ENCODE peak calls at places on chromosomes 16 and 17, in eight cellular contexts. D, Y, S, W, X, I, H and J are unnamed samples.

GRCh38 chr17:4082136-4082924 is 60.5 kb downstream of the ZZEF1 start:
- DNase-seq in S (no peak), D (no peak), X (no peak), Y (no peak), W (no peak), H (no peak), I (no peak), J (no peak)

GRCh38 chr16:1707193-1707790 is 1.3 kb downstream of the MAPK8IP3 start:
- DNase-seq in X (peak), H (no peak), S (no peak), I (no peak), Y (no peak), D (no peak), W (peak), J (no peak)

GRCh38 chr17:77045441-77046041 is 95.2 kb upstream of the SEC14L1 start:
- DNase-seq in I (no peak), X (no peak), H (no peak), W (no peak), Y (no peak), S (no peak), D (no peak), J (no peak)

GRCh38 chr17:56785997-56786680 is 47.6 kb downstream of the C17orf67 start:
- DNase-seq in X (no peak), Y (no peak), S (no peak), H (no peak), W (no peak), I (no peak), D (no peak), J (no peak)

GRCh38 chr16:3135120-3135715 is 389 bp downstream of the ZNF213 start:
- DNase-seq in S (no peak), W (no peak), X (no peak), H (no peak), D (no peak), I (no peak), Y (no peak), J (no peak)

GRCh38 chr17:82273327-82274133 is at the start of gene CSNK1D:
- DNase-seq in W (peak), X (peak), D (peak), Y (peak), H (peak), S (peak), I (peak), J (peak)

GRCh38 chr17:1491406-1492248 is 859 bp downstream of the MYO1C start:
- DNase-seq in W (peak), I (no peak), D (no peak), Y (no peak), X (peak), H (no peak), S (no peak), J (peak)

GRCh38 chr17:42679492-42680330 is 1.9 kb downstream of the CCR10 start:
- DNase-seq in H (peak), Y (peak), W (peak), S (peak), D (peak), X (peak), I (peak), J (peak)

GRCh38 chr17:77502626-77503292 is 362.0 kb downstream of the SEC14L1 start:
- DNase-seq in S (no peak), I (no peak), Y (no peak), H (no peak), D (no peak), W (no peak), X (no peak), J (no peak)

GRCh38 chr16:4733747-4734062 is 366 bp downstream of the ANKS3 start:
- DNase-seq in S (no peak), I (no peak), X (no peak), Y (peak), W (no peak), D (peak), H (no peak), J (no peak)

GRCh38 chr17:1907818-1908698 is 78.3 kb downstream of the RPA1 start:
- DNase-seq in Y (no peak), I (no peak), W (peak), X (peak), H (no peak), D (no peak), S (no peak), J (no peak)

GRCh38 chr17:44362056-44362355 is 1.6 kb downstream of the FAM171A2 start:
- DNase-seq in Y (no peak), S (no peak), X (no peak), W (no peak), D (no peak), H (no peak), I (no peak), J (no peak)

GRCh38 chr16:86306046-86306644 is 204.2 kb upstream of the FOXF1 start:
- DNase-seq in H (no peak), D (no peak), I (no peak), W (no peak), Y (no peak), X (no peak), S (no peak), J (no peak)

GRCh38 chr17:71208111-71208704 is 912.6 kb upstream of the SOX9 start:
- DNase-seq in D (no peak), S (no peak), I (no peak), X (no peak), Y (no peak), H (no peak), W (peak), J (peak)

GRCh38 chr17:63435681-63436522 is 10.2 kb downstream of the CYB561 start:
- DNase-seq in D (no peak), I (no peak), H (no peak), Y (no peak), X (no peak), S (no peak), W (no peak), J (no peak)

GRCh38 chr17:75876190-75876937 is 2.0 kb downstream of the TRIM47 start:
- DNase-seq in X (peak), S (peak), H (peak), D (peak), W (peak), Y (peak), I (no peak), J (no peak)

GRCh38 chr16:83215417-83216001 is 588.7 kb downstream of the CDH13 start:
- DNase-seq in H (peak), Y (peak), I (no peak), S (peak), X (peak), D (peak), W (peak), J (peak)

GRCh38 chr17:80125656-80126448 is 21.1 kb downstream of the EIF4A3 start:
- DNase-seq in S (no peak), H (no peak), D (no peak), I (no peak), W (peak), Y (no peak), X (no peak), J (no peak)

GRCh38 chr17:50150354-50151040 is at the start of gene PPP1R9B:
- DNase-seq in D (no peak), X (no peak), W (no peak), S (no peak), H (no peak), Y (no peak), I (no peak), J (no peak)

GRCh38 chr16:85425061-85425662 is 188.0 kb upstream of the GSE1 start:
- DNase-seq in Y (peak), H (peak), D (no peak), X (peak), I (no peak), S (no peak), W (no peak), J (no peak)

GRCh38 chr17:78486946-78487680 is 90.1 kb downstream of the DNAH17 start:
- DNase-seq in I (no peak), D (no peak), W (no peak), H (no peak), Y (no peak), X (no peak), S (no peak), J (no peak)

GRCh38 chr17:50199211-50199633 is 2.2 kb downstream of the COL1A1 start:
- DNase-seq in D (no peak), H (no peak), I (no peak), S (no peak), W (peak), X (no peak), Y (no peak), J (no peak)

GRCh38 chr17:38674013-38674748 is 576 bp downstream of the EPOP start:
- DNase-seq in S (no peak), I (no peak), H (no peak), X (peak), W (no peak), Y (peak), D (no peak), J (peak)

GRCh38 chr17:39848600-39848999 is 15.5 kb downstream of the IKZF3 start:
- DNase-seq in I (no peak), X (no peak), Y (no peak), D (no peak), W (no peak), H (no peak), S (no peak), J (no peak)

GRCh38 chr16:77502448-77502847 is 67.6 kb upstream of the ADAMTS18 start:
- DNase-seq in D (no peak), H (no peak), S (no peak), W (no peak), X (no peak), Y (no peak), I (no peak), J (no peak)

GRCh38 chr17:8124350-8125195 is 667 bp upstream of the HES7 start:
- DNase-seq in W (peak), D (no peak), I (no peak), X (peak), S (no peak), H (no peak), Y (no peak), J (peak)

GRCh38 chr17:1197781-1198490 is 18.2 kb upstream of the ABR start:
- DNase-seq in X (no peak), W (peak), D (peak), H (no peak), S (peak), I (no peak), Y (peak), J (peak)

GRCh38 chr16:49681449-49681848 is 174.5 kb downstream of the ZNF423 start:
- DNase-seq in S (no peak), H (no peak), D (no peak), W (no peak), X (no peak), Y (no peak), I (no peak), J (no peak)

GRCh38 chr17:21375162-21375560 is 996 bp upstream of the KCNJ12 start:
- DNase-seq in I (no peak), S (no peak), X (no peak), W (no peak), H (no peak), Y (no peak), D (no peak), J (peak)

GRCh38 chr16:76583466-76583865 is 306.3 kb downstream of the CNTNAP4 start:
- DNase-seq in Y (no peak), X (no peak), H (no peak), I (no peak), S (no peak), D (no peak), W (peak), J (no peak)

GRCh38 chr17:80119271-80119791 is 17.9 kb downstream of the GAA start:
- DNase-seq in H (no peak), D (no peak), X (no peak), Y (no peak), S (no peak), I (no peak), W (no peak), J (no peak)

GRCh38 chr17:17022011-17022800 is 20.1 kb upstream of the MPRIP start:
- DNase-seq in S (no peak), I (no peak), W (no peak), H (no peak), X (no peak), Y (no peak), D (no peak), J (no peak)

GRCh38 chr16:80733366-80733901 is 71.0 kb downstream of the CDYL2 start:
- DNase-seq in S (no peak), Y (no peak), X (no peak), W (no peak), H (no peak), D (peak), I (no peak), J (no peak)

GRCh38 chr17:40825596-40825995 is 3.2 kb upstream of the KRT10 start:
- DNase-seq in S (no peak), W (no peak), I (no peak), D (no peak), X (no peak), H (no peak), Y (no peak), J (no peak)

GRCh38 chr16:88691924-88692560 is 5.7 kb upstream of the SNAI3 start:
- DNase-seq in W (no peak), S (no peak), X (no peak), H (no peak), I (no peak), Y (no peak), D (no peak), J (peak)

GRCh38 chr16:11742041-11742535 is 569 bp downstream of the TXNDC11 start:
- DNase-seq in D (no peak), H (peak), I (no peak), W (no peak), Y (peak), S (no peak), X (no peak), J (no peak)

GRCh38 chr17:77382356-77382911 is 241.7 kb downstream of the SEC14L1 start:
- DNase-seq in S (no peak), H (peak), D (peak), Y (no peak), I (no peak), W (no peak), X (no peak), J (no peak)

GRCh38 chr17:73827627-73828241 is 183.5 kb upstream of the SDK2 start:
- DNase-seq in D (no peak), S (no peak), W (peak), I (no peak), X (no peak), Y (no peak), H (peak), J (no peak)

GRCh38 chr17:27609606-27610303 is 21.2 kb upstream of the LGALS9 start:
- DNase-seq in D (peak), I (no peak), W (peak), Y (no peak), H (peak), X (peak), S (no peak), J (peak)